ENCODE peak calls at places on chromosomes 6 and 20, in four cellular contexts. N, Y, G and P are unnamed samples.

GRCh38 chr6:79574636-79575035 is 37.4 kb upstream of the LCA5 start:
- DNase-seq in N (no peak), Y (no peak), G (no peak), P (no peak)

GRCh38 chr20:63094767-63095499 is 88.2 kb upstream of the BHLHE23 start:
- DNase-seq in N (no peak), Y (no peak), G (no peak), P (no peak)

GRCh38 chr20:33866398-33867079 is 55.4 kb downstream of the CHMP4B start:
- DNase-seq in N (no peak), Y (no peak), G (no peak), P (no peak)

GRCh38 chr6:118893095-118893881 is 664 bp upstream of the ASF1A start:
- DNase-seq in N (peak; percentile 39), Y (no peak), G (no peak), P (peak; percentile 77)

GRCh38 chr6:146620655-146621054 is 21.9 kb downstream of the ADGB start:
- DNase-seq in N (no peak), Y (no peak), G (no peak), P (no peak)

GRCh38 chr6:32169211-32169610 is 4.8 kb downstream of the EGFL8 start:
- DNase-seq in N (no peak), Y (no peak), G (no peak), P (no peak)

GRCh38 chr6:34512738-34513115 is 43.4 kb downstream of the SPDEF start:
- DNase-seq in N (no peak), Y (no peak), G (no peak), P (no peak)

GRCh38 chr20:23048283-23049200 is 930 bp downstream of the THBD start:
- DNase-seq in N (peak; percentile 74), Y (no peak), G (peak; percentile 47), P (no peak)

GRCh38 chr20:25065044-25065624 is 7.2 kb upstream of the ACSS1 start:
- DNase-seq in N (no peak), Y (no peak), G (no peak), P (no peak)

GRCh38 chr6:48813821-48814220 is 649.2 kb downstream of the MMUT start:
- DNase-seq in N (no peak), Y (no peak), G (no peak), P (no peak)

GRCh38 chr6:130447374-130447773 is 81.6 kb downstream of the TMEM200A start:
- DNase-seq in N (no peak), Y (no peak), G (no peak), P (no peak)